ENCODE peak calls at places on chromosome 22, in nine cellular contexts. I is right lobe of liver; W is activated CD4-positive, CD25-positive, alpha-beta regulatory T cell; E is natural killer cell treated with Interleukin-12 subunit alpha and Interleukin-12 subunit beta and Interleukin-15 and Interleukin-18, amount 100 ng/mL, for 72 hours; G is RWPE1; B is H9; O is aorta; D is stimulated activated naive CD8-positive, alpha-beta T cell treated with anti-CD3 and anti-CD28 coated beads, Interleukin-15, amount 100 ng/mL, for 72 hours; N is heart right ventricle. Z is an unnamed sample.

GRCh38 chr22:35538801-35539321 is 1.8 kb upstream of the RASD2 start:
- DNase-seq in O (peak), B (peak), G (peak), I (peak), D (peak), W (no peak), E (no peak), N (no peak), Z (no peak)

GRCh38 chr22:17120281-17120680 is 879 bp downstream of the TMEM121B start:
- DNase-seq in I (peak), N (peak), W (no peak), G (peak), E (peak), O (peak), D (peak), B (peak), Z (peak)

GRCh38 chr22:50191041-50191740 is 5.5 kb downstream of the TRABD start:
- DNase-seq in I (no peak), W (peak), B (no peak), G (no peak), D (peak), N (no peak), O (peak), E (no peak), Z (peak)

GRCh38 chr22:50340157-50340879 is 2.8 kb upstream of the PPP6R2 start:
- DNase-seq in O (no peak), G (no peak), E (no peak), I (no peak), D (peak), B (no peak), W (no peak), N (no peak), Z (no peak)

GRCh38 chr22:40121463-40121862 is 56.3 kb upstream of the TNRC6B start:
- DNase-seq in E (no peak), O (no peak), D (no peak), B (no peak), I (no peak), W (no peak), G (no peak), N (no peak), Z (no peak)

GRCh38 chr22:36762687-36763260 is 13.1 kb downstream of the IFT27 start:
- DNase-seq in O (no peak), E (peak), G (no peak), D (no peak), W (no peak), N (peak), I (no peak), B (peak), Z (no peak)

GRCh38 chr22:47225080-47225930 is 462.9 kb downstream of the TBC1D22A start:
- DNase-seq in N (no peak), B (peak), G (no peak), O (no peak), E (no peak), D (no peak), W (no peak), I (no peak), Z (no peak)

GRCh38 chr22:39703890-39704658 is 133.5 kb downstream of the CACNA1I start:
- DNase-seq in W (no peak), N (peak), D (no peak), G (no peak), O (no peak), B (no peak), I (no peak), E (no peak), Z (no peak)

GRCh38 chr22:24486501-24486921 is 8.6 kb upstream of the UPB1 start:
- DNase-seq in B (no peak), O (no peak), E (no peak), I (no peak), W (no peak), G (peak), D (no peak), N (no peak), Z (no peak)

GRCh38 chr22:42360348-42360747 is 71.9 kb downstream of the NFAM1 start:
- DNase-seq in O (no peak), E (no peak), W (no peak), G (no peak), B (no peak), D (no peak), N (no peak), I (peak), Z (no peak)

GRCh38 chr22:23911318-23911980 is 17.3 kb downstream of the MIF start:
- DNase-seq in I (no peak), W (no peak), O (no peak), B (no peak), G (no peak), N (no peak), E (no peak), D (no peak), Z (no peak)

GRCh38 chr22:39463931-39464390 is 7.1 kb downstream of the MGAT3 start:
- DNase-seq in B (no peak), E (no peak), I (peak), G (no peak), D (no peak), N (peak), W (no peak), O (no peak), Z (no peak)

GRCh38 chr22:38046070-38046748 is 11.0 kb upstream of the PICK1 start:
- DNase-seq in E (no peak), I (no peak), W (no peak), N (no peak), O (no peak), D (no peak), G (no peak), B (no peak), Z (no peak)

GRCh38 chr22:30890689-30891442 is 77.7 kb downstream of the MORC2 start:
- DNase-seq in D (peak), B (peak), O (no peak), N (peak), I (peak), W (no peak), G (peak), E (no peak), Z (no peak)

GRCh38 chr22:21028277-21029251 is 3.8 kb downstream of the SLC7A4 start:
- DNase-seq in D (no peak), G (no peak), N (no peak), O (no peak), B (peak), E (no peak), I (no peak), W (no peak), Z (no peak)

GRCh38 chr22:24390576-24390975 is 36.8 kb upstream of the ADORA2A start:
- DNase-seq in G (no peak), N (no peak), I (no peak), E (no peak), O (no peak), W (no peak), D (no peak), B (no peak), Z (no peak)

GRCh38 chr22:22168190-22168940 is 76.2 kb upstream of the VPREB1 start:
- DNase-seq in I (no peak), D (peak), O (no peak), W (no peak), E (no peak), N (no peak), G (no peak), B (peak), Z (no peak)

GRCh38 chr22:20533879-20534265 is 26.5 kb downstream of the MED15 start:
- DNase-seq in O (no peak), W (no peak), I (no peak), G (no peak), B (no peak), D (no peak), E (no peak), N (no peak), Z (no peak)

GRCh38 chr22:39214383-39215069 is 30.3 kb downstream of the PDGFB start:
- DNase-seq in E (no peak), G (peak), O (peak), I (no peak), D (no peak), N (no peak), W (no peak), B (peak), Z (no peak)

GRCh38 chr22:48993655-48994054 is 834.0 kb downstream of the BRD1 start:
- DNase-seq in G (no peak), B (peak), N (no peak), O (no peak), D (no peak), W (no peak), I (no peak), E (no peak), Z (no peak)

GRCh38 chr22:31064369-31064768 is 16.7 kb upstream of the SMTN start:
- DNase-seq in G (no peak), E (no peak), O (no peak), B (no peak), W (no peak), I (no peak), D (no peak), N (no peak), Z (no peak)

GRCh38 chr22:19238900-19239299 is 52.6 kb downstream of the CLTCL1 start:
- DNase-seq in E (no peak), D (no peak), W (no peak), O (no peak), I (no peak), N (peak), B (no peak), G (no peak), Z (no peak)

GRCh38 chr22:43823911-43824665 is 12.0 kb upstream of the EFCAB6 start:
- DNase-seq in O (no peak), N (no peak), G (no peak), B (peak), I (no peak), E (peak), D (no peak), W (no peak), Z (no peak)

GRCh38 chr22:42425337-42425988 is 6.7 kb downstream of the NFAM1 start:
- DNase-seq in D (no peak), B (peak), E (no peak), O (no peak), G (peak), W (no peak), N (no peak), I (no peak), Z (no peak)

GRCh38 chr22:36117053-36117554 is 43.5 kb downstream of the APOL3 start:
- DNase-seq in D (no peak), N (no peak), E (no peak), I (no peak), W (no peak), O (no peak), B (no peak), G (no peak), Z (no peak)

GRCh38 chr22:43497956-43498855 is 86.4 kb downstream of the MPPED1 start:
- DNase-seq in D (no peak), W (no peak), I (no peak), G (no peak), E (no peak), O (no peak), N (no peak), B (no peak), Z (no peak)

GRCh38 chr22:32219030-32219429 is 14.2 kb upstream of the RFPL2 start:
- DNase-seq in E (no peak), D (no peak), N (no peak), B (no peak), G (no peak), W (no peak), I (no peak), O (no peak), Z (no peak)

GRCh38 chr22:37178350-37179125 is 9.5 kb downstream of the C1QTNF6 start:
- DNase-seq in I (peak), E (no peak), O (peak), W (no peak), D (no peak), N (no peak), B (no peak), G (no peak), Z (no peak)

GRCh38 chr22:47213571-47214230 is 451.3 kb downstream of the TBC1D22A start:
- DNase-seq in G (peak), E (no peak), I (no peak), D (peak), W (no peak), N (no peak), B (peak), O (no peak), Z (no peak)

GRCh38 chr22:40250608-40251007 is 72.9 kb downstream of the TNRC6B start:
- DNase-seq in E (no peak), D (no peak), B (no peak), G (no peak), O (no peak), I (no peak), W (no peak), N (no peak), Z (no peak)

GRCh38 chr22:46083383-46084350 is 66.7 kb upstream of the PPARA start:
- DNase-seq in G (no peak), E (peak), W (no peak), O (peak), I (peak), N (no peak), B (no peak), D (no peak), Z (no peak)

GRCh38 chr22:43136255-43136654 is 6.9 kb downstream of the MCAT start:
- DNase-seq in E (no peak), D (peak), W (no peak), O (no peak), N (peak), I (peak), G (no peak), B (peak), Z (no peak)

GRCh38 chr22:31363885-31364284 is 17.7 kb upstream of the PATZ1 start:
- DNase-seq in D (no peak), E (no peak), O (no peak), G (no peak), B (no peak), N (no peak), W (no peak), I (no peak), Z (no peak)

GRCh38 chr22:21651521-21652009 is 9.5 kb downstream of the SDF2L1 start:
- DNase-seq in W (no peak), I (peak), N (no peak), G (no peak), E (no peak), B (peak), O (no peak), D (no peak), Z (no peak)

Z was measured in activated T-helper 1 cell treated with anti-CD3 and anti-CD28 coated beads, Interleukin-2, amount 50 U/mL, for 16 hours.